ENCODE peak calls at places on chromosomes 7 and 10, in seven cellular contexts. One of them, this sample, is unnamed.

GRCh38 chr10:58897708-58898107 is 278.7 kb upstream of the PHYHIPL start:
- DNase-seq in cardiac fibroblast: peak
- DNase-seq in epithelial cell of proximal tubule: no peak
- DNase-seq in endothelial cell: no peak
- DNase-seq in dorsolateral prefrontal cortex: no peak
- DNase-seq in AG10803: peak
- DNase-seq in Calu3: no peak
- DNase-seq in this sample: no peak

GRCh38 chr10:86798636-86799035 is 42.2 kb downstream of the BMPR1A start:
- DNase-seq in cardiac fibroblast: no peak
- DNase-seq in epithelial cell of proximal tubule: no peak
- DNase-seq in endothelial cell: no peak
- DNase-seq in dorsolateral prefrontal cortex: no peak
- DNase-seq in AG10803: peak
- DNase-seq in Calu3: no peak
- DNase-seq in this sample: no peak

GRCh38 chr7:108459922-108460551 is 3.8 kb upstream of the NRCAM start:
- DNase-seq in cardiac fibroblast: peak
- DNase-seq in epithelial cell of proximal tubule: no peak
- DNase-seq in endothelial cell: peak
- DNase-seq in dorsolateral prefrontal cortex: no peak
- DNase-seq in AG10803: peak
- DNase-seq in Calu3: peak
- DNase-seq in this sample: no peak

GRCh38 chr7:151851782-151852181 is 25.1 kb downstream of the PRKAG2 start:
- DNase-seq in cardiac fibroblast: no peak
- DNase-seq in epithelial cell of proximal tubule: no peak
- DNase-seq in endothelial cell: no peak
- DNase-seq in dorsolateral prefrontal cortex: peak
- DNase-seq in AG10803: no peak
- DNase-seq in Calu3: no peak
- DNase-seq in this sample: no peak

GRCh38 chr7:101399759-101400158 is 37.1 kb downstream of the COL26A1 start:
- DNase-seq in cardiac fibroblast: peak
- DNase-seq in epithelial cell of proximal tubule: no peak
- DNase-seq in endothelial cell: no peak
- DNase-seq in dorsolateral prefrontal cortex: peak
- DNase-seq in AG10803: peak
- DNase-seq in Calu3: no peak
- DNase-seq in this sample: no peak

GRCh38 chr7:17638727-17639126 is 301.6 kb downstream of the SNX13 start:
- DNase-seq in cardiac fibroblast: no peak
- DNase-seq in epithelial cell of proximal tubule: no peak
- DNase-seq in endothelial cell: no peak
- DNase-seq in dorsolateral prefrontal cortex: no peak
- DNase-seq in AG10803: no peak
- DNase-seq in Calu3: peak
- DNase-seq in this sample: no peak

GRCh38 chr10:33559105-33559504 is 224.6 kb upstream of the NRP1 start:
- DNase-seq in cardiac fibroblast: peak
- DNase-seq in epithelial cell of proximal tubule: no peak
- DNase-seq in endothelial cell: no peak
- DNase-seq in dorsolateral prefrontal cortex: no peak
- DNase-seq in AG10803: peak
- DNase-seq in Calu3: no peak
- DNase-seq in this sample: no peak

GRCh38 chr10:100872034-100872791 is 40.5 kb upstream of the SLF2 start:
- DNase-seq in cardiac fibroblast: peak
- DNase-seq in epithelial cell of proximal tubule: no peak
- DNase-seq in endothelial cell: peak
- DNase-seq in dorsolateral prefrontal cortex: peak
- DNase-seq in AG10803: no peak
- DNase-seq in Calu3: peak
- DNase-seq in this sample: peak

GRCh38 chr7:152430857-152431256 is 4.9 kb downstream of the KMT2C start:
- DNase-seq in cardiac fibroblast: no peak
- DNase-seq in epithelial cell of proximal tubule: no peak
- DNase-seq in endothelial cell: no peak
- DNase-seq in dorsolateral prefrontal cortex: no peak
- DNase-seq in AG10803: no peak
- DNase-seq in Calu3: no peak
- DNase-seq in this sample: no peak

GRCh38 chr10:131656446-131656845 is 244.4 kb upstream of the PPP2R2D start:
- DNase-seq in cardiac fibroblast: no peak
- DNase-seq in epithelial cell of proximal tubule: no peak
- DNase-seq in endothelial cell: no peak
- DNase-seq in dorsolateral prefrontal cortex: no peak
- DNase-seq in AG10803: no peak
- DNase-seq in Calu3: no peak
- DNase-seq in this sample: no peak

GRCh38 chr7:100372256-100372655 is 1.0 kb upstream of the PILRA start:
- DNase-seq in cardiac fibroblast: peak
- DNase-seq in epithelial cell of proximal tubule: no peak
- DNase-seq in endothelial cell: no peak
- DNase-seq in dorsolateral prefrontal cortex: no peak
- DNase-seq in AG10803: peak
- DNase-seq in Calu3: no peak
- DNase-seq in this sample: no peak

GRCh38 chr10:102432162-102432950 is at the start of gene CUEDC2:
- DNase-seq in cardiac fibroblast: peak
- DNase-seq in epithelial cell of proximal tubule: peak
- DNase-seq in endothelial cell: peak
- DNase-seq in dorsolateral prefrontal cortex: peak
- DNase-seq in AG10803: peak
- DNase-seq in Calu3: peak
- DNase-seq in this sample: peak

GRCh38 chr10:112761256-112761655 is 188.8 kb upstream of the TCF7L2 start:
- DNase-seq in cardiac fibroblast: no peak
- DNase-seq in epithelial cell of proximal tubule: no peak
- DNase-seq in endothelial cell: no peak
- DNase-seq in dorsolateral prefrontal cortex: no peak
- DNase-seq in AG10803: no peak
- DNase-seq in Calu3: no peak
- DNase-seq in this sample: peak

GRCh38 chr10:60825520-60825919 is 47.2 kb downstream of the CDK1 start:
- DNase-seq in cardiac fibroblast: no peak
- DNase-seq in epithelial cell of proximal tubule: no peak
- DNase-seq in endothelial cell: no peak
- DNase-seq in dorsolateral prefrontal cortex: no peak
- DNase-seq in AG10803: no peak
- DNase-seq in Calu3: no peak
- DNase-seq in this sample: no peak

GRCh38 chr7:52726493-52726892 is 308.9 kb upstream of the POM121L12 start:
- DNase-seq in cardiac fibroblast: no peak
- DNase-seq in epithelial cell of proximal tubule: no peak
- DNase-seq in endothelial cell: no peak
- DNase-seq in dorsolateral prefrontal cortex: no peak
- DNase-seq in AG10803: no peak
- DNase-seq in Calu3: no peak
- DNase-seq in this sample: no peak

GRCh38 chr7:93914581-93915066 is 6.9 kb upstream of the GNG11 start:
- DNase-seq in cardiac fibroblast: peak
- DNase-seq in epithelial cell of proximal tubule: no peak
- DNase-seq in endothelial cell: no peak
- DNase-seq in dorsolateral prefrontal cortex: no peak
- DNase-seq in AG10803: peak
- DNase-seq in Calu3: peak
- DNase-seq in this sample: no peak

GRCh38 chr7:151840088-151840910 is 36.6 kb downstream of the PRKAG2 start:
- DNase-seq in cardiac fibroblast: no peak
- DNase-seq in epithelial cell of proximal tubule: no peak
- DNase-seq in endothelial cell: no peak
- DNase-seq in dorsolateral prefrontal cortex: no peak
- DNase-seq in AG10803: no peak
- DNase-seq in Calu3: no peak
- DNase-seq in this sample: no peak

GRCh38 chr7:24834150-24834798 is 77.0 kb upstream of the GSDME start:
- DNase-seq in cardiac fibroblast: no peak
- DNase-seq in epithelial cell of proximal tubule: no peak
- DNase-seq in endothelial cell: no peak
- DNase-seq in dorsolateral prefrontal cortex: no peak
- DNase-seq in AG10803: no peak
- DNase-seq in Calu3: no peak
- DNase-seq in this sample: no peak

GRCh38 chr7:135368416-135369186 is 135.0 kb downstream of the STRA8 start:
- DNase-seq in cardiac fibroblast: no peak
- DNase-seq in epithelial cell of proximal tubule: no peak
- DNase-seq in endothelial cell: no peak
- DNase-seq in dorsolateral prefrontal cortex: no peak
- DNase-seq in AG10803: no peak
- DNase-seq in Calu3: peak
- DNase-seq in this sample: no peak

DNA sequence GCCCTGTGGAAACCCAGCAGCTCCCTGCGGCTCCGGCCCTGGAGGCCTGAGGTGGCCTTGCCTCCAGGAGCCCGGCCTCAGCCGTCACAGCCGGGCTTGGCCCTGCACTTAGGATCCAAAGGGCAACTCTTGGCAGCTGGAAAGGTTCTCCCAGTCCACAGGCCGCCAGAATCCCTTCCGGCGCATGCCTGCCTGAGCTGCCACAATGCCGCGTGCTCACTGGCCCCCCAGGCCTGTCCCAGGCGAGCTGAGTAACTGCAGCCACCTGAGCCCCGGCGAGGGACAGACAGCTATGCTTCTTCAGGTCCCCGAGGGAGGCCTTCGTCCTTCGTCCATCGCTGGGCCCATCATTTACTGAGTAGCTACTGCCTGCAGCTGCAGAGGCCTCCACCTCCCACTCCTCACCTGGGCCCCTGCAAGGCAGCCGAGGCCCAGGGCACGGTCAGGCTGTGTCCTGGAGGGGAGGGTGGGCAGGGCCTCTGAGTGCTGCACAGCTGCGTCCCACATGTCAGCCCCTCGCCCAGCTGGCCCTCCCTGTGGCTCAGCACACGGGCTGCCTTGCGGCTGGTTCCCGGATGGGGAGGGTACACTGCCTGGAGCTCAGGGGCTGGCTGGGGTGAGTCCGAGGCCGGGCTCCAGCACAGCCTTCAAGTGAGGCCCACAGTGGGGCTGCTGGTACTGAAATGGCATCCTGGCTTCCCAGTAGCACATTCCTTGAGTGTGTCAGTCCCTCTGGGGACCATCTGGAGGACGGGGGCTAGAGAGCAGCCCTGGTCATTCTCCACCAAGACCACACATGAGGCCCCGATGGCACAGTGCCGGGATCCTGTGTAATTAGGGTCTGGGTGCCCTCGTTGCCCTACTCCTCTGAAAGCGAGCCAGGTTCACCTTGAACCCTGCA is 172.5 kb downstream of the ELFN1 start:
- DNase-seq in cardiac fibroblast: no peak
- DNase-seq in epithelial cell of proximal tubule: no peak
- DNase-seq in endothelial cell: no peak
- DNase-seq in dorsolateral prefrontal cortex: peak
- DNase-seq in AG10803: peak
- DNase-seq in Calu3: no peak
- DNase-seq in this sample: no peak
- TF ChIP-seq CTCF in cardiac fibroblast: no peak
- TF ChIP-seq CTCF in epithelial cell of proximal tubule: no peak
- TF ChIP-seq CTCF in endothelial cell: no peak
- TF ChIP-seq CTCF in dorsolateral prefrontal cortex: no peak
- TF ChIP-seq CTCF in AG10803: no peak
- TF ChIP-seq CTCF in Calu3: no peak
- TF ChIP-seq CTCF in this sample: no peak

GRCh38 chr7:15399446-15399845 is 162.4 kb downstream of the AGMO start:
- DNase-seq in cardiac fibroblast: peak
- DNase-seq in epithelial cell of proximal tubule: no peak
- DNase-seq in endothelial cell: no peak
- DNase-seq in dorsolateral prefrontal cortex: no peak
- DNase-seq in AG10803: peak
- DNase-seq in Calu3: no peak
- DNase-seq in this sample: no peak
- TF ChIP-seq CTCF in cardiac fibroblast: no peak
- TF ChIP-seq CTCF in epithelial cell of proximal tubule: no peak
- TF ChIP-seq CTCF in endothelial cell: no peak
- TF ChIP-seq CTCF in dorsolateral prefrontal cortex: no peak
- TF ChIP-seq CTCF in AG10803: no peak
- TF ChIP-seq CTCF in Calu3: no peak
- TF ChIP-seq CTCF in this sample: no peak

GRCh38 chr7:128918266-128918665 is 7.8 kb upstream of the KCP start:
- DNase-seq in cardiac fibroblast: no peak
- DNase-seq in epithelial cell of proximal tubule: no peak
- DNase-seq in endothelial cell: no peak
- DNase-seq in dorsolateral prefrontal cortex: no peak
- DNase-seq in AG10803: no peak
- DNase-seq in Calu3: no peak
- DNase-seq in this sample: no peak

GRCh38 chr7:128921866-128922440 is 11.4 kb upstream of the KCP start:
- DNase-seq in cardiac fibroblast: no peak
- DNase-seq in epithelial cell of proximal tubule: no peak
- DNase-seq in endothelial cell: no peak
- DNase-seq in dorsolateral prefrontal cortex: peak
- DNase-seq in AG10803: no peak
- DNase-seq in Calu3: no peak
- DNase-seq in this sample: no peak

GRCh38 chr7:128919241-128919640 is 8.7 kb upstream of the KCP start:
- DNase-seq in cardiac fibroblast: no peak
- DNase-seq in epithelial cell of proximal tubule: no peak
- DNase-seq in endothelial cell: no peak
- DNase-seq in dorsolateral prefrontal cortex: peak
- DNase-seq in AG10803: no peak
- DNase-seq in Calu3: no peak
- DNase-seq in this sample: no peak

GRCh38 chr7:128920913-128921582 is 10.5 kb upstream of the KCP start:
- DNase-seq in cardiac fibroblast: no peak
- DNase-seq in epithelial cell of proximal tubule: no peak
- DNase-seq in endothelial cell: no peak
- DNase-seq in dorsolateral prefrontal cortex: peak
- DNase-seq in AG10803: no peak
- DNase-seq in Calu3: no peak
- DNase-seq in this sample: no peak

GRCh38 chr7:128919881-128920789 is 9.6 kb upstream of the KCP start:
- DNase-seq in cardiac fibroblast: no peak
- DNase-seq in epithelial cell of proximal tubule: no peak
- DNase-seq in endothelial cell: no peak
- DNase-seq in dorsolateral prefrontal cortex: peak
- DNase-seq in AG10803: no peak
- DNase-seq in Calu3: no peak
- DNase-seq in this sample: no peak
- TF ChIP-seq CTCF in cardiac fibroblast: no peak
- TF ChIP-seq CTCF in epithelial cell of proximal tubule: peak
- TF ChIP-seq CTCF in endothelial cell: no peak
- TF ChIP-seq CTCF in dorsolateral prefrontal cortex: no peak
- TF ChIP-seq CTCF in AG10803: no peak
- TF ChIP-seq CTCF in Calu3: no peak
- TF ChIP-seq CTCF in this sample: peak

DNA sequence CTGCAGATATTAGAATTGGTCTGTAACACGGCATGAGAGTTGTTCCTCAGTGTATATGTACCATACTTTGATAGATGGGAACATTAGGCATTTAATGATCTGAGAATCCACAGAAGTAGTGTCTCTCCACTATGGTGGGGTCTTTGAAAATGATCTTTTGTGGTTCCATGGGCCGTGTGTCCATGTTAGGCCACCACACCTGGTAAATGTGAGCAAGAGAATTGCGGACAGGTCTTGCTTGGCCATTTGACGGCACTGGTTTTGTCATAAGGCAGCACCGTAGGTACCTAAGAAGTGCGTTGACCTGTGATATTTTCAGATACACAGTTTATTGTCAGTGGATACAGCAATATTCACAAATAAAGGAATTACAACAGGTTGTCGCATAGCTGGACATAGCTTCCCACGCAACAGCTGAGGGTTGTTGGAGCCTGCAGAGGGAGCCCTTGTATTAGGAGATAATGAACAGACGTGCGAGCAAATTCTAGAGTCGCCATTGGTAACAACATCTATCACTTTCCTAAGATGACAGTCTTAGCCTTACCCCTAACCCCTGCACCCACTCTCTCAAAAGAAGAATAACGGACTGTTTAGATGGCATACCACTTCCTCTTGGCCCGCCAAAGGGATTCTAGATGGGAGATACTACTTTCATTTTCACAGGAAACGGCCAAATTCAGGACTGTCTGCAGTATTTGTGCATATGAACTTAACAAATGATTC is 111.4 kb downstream of the COL28A1 start:
- DNase-seq in cardiac fibroblast: peak
- DNase-seq in epithelial cell of proximal tubule: no peak
- DNase-seq in endothelial cell: peak
- DNase-seq in dorsolateral prefrontal cortex: no peak
- DNase-seq in AG10803: peak
- DNase-seq in Calu3: peak
- DNase-seq in this sample: no peak
- TF ChIP-seq CTCF in cardiac fibroblast: peak
- TF ChIP-seq CTCF in epithelial cell of proximal tubule: peak
- TF ChIP-seq CTCF in endothelial cell: peak
- TF ChIP-seq CTCF in dorsolateral prefrontal cortex: peak
- TF ChIP-seq CTCF in AG10803: peak
- TF ChIP-seq CTCF in Calu3: peak
- TF ChIP-seq CTCF in this sample: peak